ENCODE peak calls at places on chromosomes 11 and 22, in five cellular contexts. K is midbrain, N is thyroid gland, P is retinal pigment epithelial cell, X is HT-29. T is an unnamed sample.

GRCh38 chr22:48799227-48799970 is 1028.3 kb downstream of the BRD1 start:
- DNase-seq in K (no peak), N (no peak), P (no peak), X (no peak), T (no peak)

GRCh38 chr11:122025757-122026156 is 90.3 kb downstream of the BLID start:
- DNase-seq in K (peak), N (no peak), P (no peak), X (no peak), T (no peak)

GRCh38 chr11:129888451-129888850 is 6.9 kb downstream of the NFRKB start:
- DNase-seq in K (no peak), N (no peak), P (no peak), X (no peak), T (peak)

GRCh38 chr11:34346551-34346950 is 11.3 kb downstream of the ABTB2 start:
- DNase-seq in K (no peak), N (no peak), P (no peak), X (peak), T (no peak)

GRCh38 chr22:48805516-48805915 is 1022.2 kb downstream of the BRD1 start:
- DNase-seq in K (no peak), N (no peak), P (no peak), X (no peak), T (no peak)

GRCh38 chr11:36945384-36945783 is 347.3 kb upstream of the RAG2 start:
- DNase-seq in K (no peak), N (no peak), P (no peak), X (peak), T (no peak)

GRCh38 chr11:109808569-109808968 is 284.6 kb upstream of the ZC3H12C start:
- DNase-seq in K (no peak), N (no peak), P (no peak), X (no peak), T (no peak)

GRCh38 chr11:35165416-35166368 is 26.7 kb downstream of the CD44 start:
- DNase-seq in K (no peak), N (no peak), P (no peak), X (no peak), T (peak)

GRCh38 chr11:75428301-75428724 is 4.7 kb downstream of the KLHL35 start:
- DNase-seq in K (peak), N (peak), P (peak), X (peak), T (peak)

GRCh38 chr11:59207988-59208432 is 4.7 kb downstream of the MPEG1 start:
- DNase-seq in K (peak), N (peak), P (no peak), X (peak), T (no peak)

GRCh38 chr11:119361056-119361787 is 14.7 kb upstream of the MFRP start:
- DNase-seq in K (peak), N (peak), P (peak), X (peak), T (no peak)

GRCh38 chr11:70109006-70109405 is 30.9 kb downstream of the ANO1 start:
- DNase-seq in K (no peak), N (no peak), P (no peak), X (no peak), T (no peak)

GRCh38 chr22:46421272-46421671 is 85.8 kb downstream of the TRMU start:
- DNase-seq in K (no peak), N (no peak), P (no peak), X (no peak), T (peak)

GRCh38 chr22:50340157-50340879 is 2.8 kb upstream of the PPP6R2 start:
- DNase-seq in K (no peak), N (no peak), P (no peak), X (no peak), T (no peak)

GRCh38 chr11:66211100-66211499 is 57.3 kb upstream of the RAB1B start:
- DNase-seq in K (no peak), N (no peak), P (no peak), X (no peak), T (no peak)

GRCh38 chr11:10807629-10808552 is 835 bp downstream of the EIF4G2 start:
- DNase-seq in K (peak), N (peak), P (no peak), X (peak), T (peak)

GRCh38 chr22:50125029-50125428 is 35.2 kb downstream of the MOV10L1 start:
- DNase-seq in K (no peak), N (no peak), P (no peak), X (no peak), T (no peak)

GRCh38 chr22:30249049-30250038 is 2.8 kb upstream of the LIF start:
- DNase-seq in K (no peak), N (peak), P (no peak), X (peak), T (no peak)

GRCh38 chr11:10898003-10898762 is 40.3 kb upstream of the ZBED5 start:
- DNase-seq in K (no peak), N (no peak), P (no peak), X (no peak), T (no peak)

GRCh38 chr22:33687464-33687863 is 232.8 kb downstream of the LARGE1 start:
- DNase-seq in K (no peak), N (no peak), P (no peak), X (no peak), T (no peak)

GRCh38 chr11:32178692-32179091 is 87.8 kb downstream of the RCN1 start:
- DNase-seq in K (no peak), N (no peak), P (no peak), X (no peak), T (no peak)

GRCh38 chr11:111912535-111912934 is at the start of gene HSPB2:
- DNase-seq in K (no peak), N (no peak), P (no peak), X (no peak), T (no peak)

GRCh38 chr11:65496304-65497140 is 2.3 kb upstream of the MALAT1 start:
- DNase-seq in K (no peak), N (peak), P (no peak), X (no peak), T (no peak)

GRCh38 chr11:1559103-1559951 is 12.7 kb downstream of the DUSP8 start:
- DNase-seq in K (peak), N (peak), P (peak), X (peak), T (no peak)

GRCh38 chr11:119742263-119742861 is 13.4 kb upstream of the NECTIN1 start:
- DNase-seq in K (no peak), N (no peak), P (no peak), X (no peak), T (no peak)

GRCh38 chr22:30047364-30047738 is 32.9 kb upstream of the HORMAD2 start:
- DNase-seq in K (no peak), N (peak), P (no peak), X (peak), T (no peak)

GRCh38 chr22:41564563-41564962 is 3.8 kb downstream of the CSDC2 start:
- DNase-seq in K (no peak), N (no peak), P (no peak), X (no peak), T (no peak)